ENCODE peak calls at places on chromosomes 7 and 10, in eight cellular contexts. T is cardiac muscle cell, P is psoas muscle, U is WERI-Rb-1, E is kidney, Z is right lobe of liver, D is Panc1, J is heart right ventricle. K is an unnamed sample. For H3K36me3, the result is how much of the 10 kb centered on the place peaks cover.

GRCh38 chr7:133217805-133218204 is 35.1 kb upstream of the EXOC4 start:
- DNase-seq in J (no peak), Z (no peak), T (no peak), D (no peak), U (no peak), P (no peak), E (no peak), K (no peak)

GRCh38 chr7:3673524-3673923 is 372.5 kb downstream of the SDK1 start:
- DNase-seq in P (no peak), D (no peak), T (peak), Z (no peak), J (no peak), E (no peak), U (peak), K (no peak)

GRCh38 chr7:135661311-135662122 is 797 bp upstream of the STMP1 start:
- DNase-seq in E (no peak), U (no peak), J (no peak), D (no peak), Z (no peak), T (no peak), P (no peak), K (peak)

GRCh38 chr10:23399701-23400144 is 39.2 kb upstream of the OTUD1 start:
- DNase-seq in T (peak), U (no peak), J (peak), P (peak), D (peak), Z (no peak), E (no peak), K (peak)

GRCh38 chr10:19096674-19097073 is 48.1 kb downstream of the MALRD1 start:
- DNase-seq in E (no peak), U (peak), P (no peak), Z (no peak), D (no peak), J (no peak), T (no peak), K (no peak)

GRCh38 chr10:46328853-46329689 is 42.3 kb downstream of the ANTXRL start:
- DNase-seq in Z (no peak), D (no peak), E (no peak), U (no peak), T (no peak), P (no peak), J (no peak), K (no peak)

GRCh38 chr10:44981172-44982113 is 2.8 kb upstream of the DEPP1 start:
- DNase-seq in P (peak), E (peak), D (peak), T (no peak), Z (no peak), U (no peak), J (no peak), K (peak)

GRCh38 chr7:134690016-134690415 is 43.4 kb downstream of the BPGM start:
- DNase-seq in P (no peak), Z (no peak), U (no peak), E (no peak), T (peak), D (no peak), J (no peak), K (no peak)

GRCh38 chr7:4749798-4750197 is 25.6 kb upstream of the AP5Z1 start:
- DNase-seq in T (no peak), U (no peak), P (no peak), D (no peak), J (no peak), E (no peak), Z (no peak), K (no peak)

GRCh38 chr10:88545359-88545758 is 37.8 kb downstream of the RNLS start:
- DNase-seq in P (no peak), U (no peak), Z (no peak), J (no peak), E (no peak), D (no peak), T (no peak), K (no peak)

GRCh38 chr7:7816816-7817536 is 98.6 kb upstream of the RPA3 start:
- DNase-seq in E (no peak), P (no peak), Z (no peak), U (no peak), T (no peak), D (no peak), J (no peak), K (no peak)

GRCh38 chr7:98021588-98022351 is 31.8 kb upstream of the OCM2 start:
- DNase-seq in U (peak), E (peak), Z (peak), J (peak), P (peak), D (peak), T (peak), K (peak)

GRCh38 chr7:81299272-81299671 is 380.4 kb upstream of the SEMA3C start:
- DNase-seq in T (peak), J (no peak), E (no peak), D (peak), P (no peak), Z (no peak), U (no peak), K (peak)

GRCh38 chr7:48179631-48180030 is 8.4 kb downstream of the ABCA13 start:
- DNase-seq in P (no peak), Z (no peak), D (no peak), T (no peak), J (no peak), E (no peak), U (no peak), K (no peak)

GRCh38 chr7:116328161-116328560 is 117.8 kb downstream of the TES start:
- DNase-seq in E (no peak), D (no peak), T (no peak), J (no peak), P (no peak), Z (no peak), U (no peak), K (no peak)

GRCh38 chr10:116265686-116266085 is 7.3 kb downstream of the GFRA1 start:
- DNase-seq in P (no peak), U (no peak), J (no peak), D (no peak), Z (no peak), E (no peak), T (no peak), K (no peak)

GRCh38 chr10:2984682-2985081 is 82.7 kb upstream of the PFKP start:
- DNase-seq in E (no peak), U (no peak), T (no peak), Z (no peak), D (no peak), J (no peak), P (no peak), K (no peak)

GRCh38 chr10:123458933-123459332 is 207.2 kb upstream of the GPR26 start:
- DNase-seq in U (no peak), J (no peak), E (no peak), D (no peak), P (no peak), Z (no peak), T (no peak), K (no peak)

GRCh38 chr10:43370671-43371215 is 693 bp upstream of the FXYD4 start:
- DNase-seq in Z (peak), U (no peak), P (no peak), E (peak), J (no peak), D (no peak), T (no peak), K (no peak)

GRCh38 chr10:102657984-102658724 is 13.9 kb downstream of the TRIM8 start:
- DNase-seq in T (no peak), J (peak), U (no peak), Z (peak), P (peak), E (peak), D (no peak), K (no peak)

GRCh38 chr10:97593423-97593822 is 3.9 kb downstream of the C10orf62 start:
- DNase-seq in P (no peak), E (no peak), D (no peak), Z (no peak), J (no peak), U (no peak), T (no peak), K (no peak)

GRCh38 chr10:126659750-126660149 is 10.7 kb downstream of the C10orf90 start:
- DNase-seq in P (no peak), D (no peak), E (no peak), J (no peak), T (no peak), Z (no peak), U (no peak), K (no peak)

DNA sequence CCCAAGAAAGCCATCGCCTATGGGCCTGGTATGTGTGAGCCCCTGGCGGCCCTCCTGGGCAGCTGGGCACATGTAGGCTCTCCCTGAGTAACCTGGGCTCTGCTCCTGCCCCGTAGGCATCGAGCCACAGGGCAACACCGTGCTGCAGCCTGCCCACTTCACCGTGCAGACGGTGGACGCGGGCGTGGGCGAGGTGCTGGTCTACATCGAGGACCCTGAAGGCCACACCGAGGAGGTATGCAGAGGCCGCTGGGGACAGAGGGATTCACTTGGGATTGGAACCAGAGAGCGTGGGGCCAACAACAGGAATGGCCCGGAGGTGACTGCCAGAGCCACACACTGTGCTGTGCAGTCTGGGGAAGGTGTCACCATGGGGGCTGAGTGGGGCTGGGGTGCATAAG is 7.3 kb downstream of the FLNC start:
- DNase-seq in U (no peak), D (no peak), P (peak), T (no peak), E (peak), J (peak), Z (no peak), K (no peak)
- H3K36me3 ChIP-seq in U (under half), D (under half), P (half or more), T (half or more), E (under half), J (half or more), Z (under half), K (under half)

GRCh38 chr7:151062111-151062398 is 2.7 kb downstream of the SLC4A2 start:
- DNase-seq in U (no peak), Z (no peak), J (no peak), T (no peak), D (no peak), P (no peak), E (no peak), K (no peak)
- H3K27ac ChIP-seq in U (peak), Z (no peak), J (peak), T (peak), D (peak), P (no peak), E (no peak), K (no peak)

GRCh38 chr10:17713133-17713532 is 38.9 kb upstream of the TMEM236 start:
- DNase-seq in T (no peak), J (no peak), D (no peak), U (no peak), P (no peak), E (no peak), Z (no peak), K (no peak)
- H3K36me3 ChIP-seq in T (under half), J (half or more), D (under half), U (under half), P (half or more), E (under half), Z (under half), K (under half)

GRCh38 chr7:50656141-50656895 is 91.1 kb upstream of the DDC start:
- DNase-seq in E (no peak), Z (no peak), T (no peak), D (no peak), J (no peak), U (no peak), P (peak), K (no peak)
- H3K27ac ChIP-seq in E (peak), Z (no peak), T (no peak), D (no peak), J (peak), U (no peak), P (peak), K (no peak)

GRCh38 chr10:70588852-70589570 is 13.5 kb downstream of the PRF1 start:
- DNase-seq in Z (no peak), U (no peak), D (no peak), T (no peak), J (no peak), P (no peak), E (no peak), K (no peak)
- H3K36me3 ChIP-seq in Z (under half), U (under half), D (under half), T (under half), J (under half), P (under half), E (under half), K (under half)

K was measured in mammary epithelial cell.